ENCODE peak calls at places on chromosomes 5 and 9, in four cellular contexts. U is T-helper 2 cell, C is lung, Z is H7. P is an unnamed sample.

GRCh38 chr9:91378695-91379127 is 17.0 kb upstream of the AUH start:
- DNase-seq in Z (no peak), C (no peak), U (no peak), P (peak)

GRCh38 chr9:16367605-16368424 is 502.7 kb downstream of the BNC2 start:
- DNase-seq in C (no peak), Z (no peak), U (no peak), P (peak)

GRCh38 chr9:132801659-132802058 is 76.4 kb downstream of the AK8 start:
- DNase-seq in Z (no peak), U (no peak), C (no peak), P (no peak)

GRCh38 chr9:69857131-69857530 is 36.5 kb downstream of the CFAP95 start:
- DNase-seq in C (no peak), Z (no peak), U (no peak), P (no peak)

GRCh38 chr9:13597427-13597826 is 317.9 kb upstream of the MPDZ start:
- DNase-seq in C (no peak), U (no peak), Z (no peak), P (peak)

GRCh38 chr9:133112361-133113026 is 8.5 kb downstream of the RALGDS start:
- DNase-seq in C (peak), U (no peak), Z (no peak), P (no peak)

GRCh38 chr9:137383453-137384115 is 39.4 kb downstream of the EXD3 start:
- DNase-seq in C (no peak), U (no peak), Z (peak), P (no peak)

GRCh38 chr5:91182763-91183162 is 200.4 kb downstream of the ARRDC3 start:
- DNase-seq in C (no peak), Z (no peak), U (no peak), P (peak)

GRCh38 chr5:142617416-142617815 is 68.5 kb downstream of the FGF1 start:
- DNase-seq in Z (no peak), U (no peak), C (no peak), P (no peak)

GRCh38 chr5:113380299-113381014 is 54.3 kb downstream of the TSSK1B start:
- DNase-seq in C (no peak), Z (no peak), U (no peak), P (no peak)

GRCh38 chr9:77714077-77714549 is 66.0 kb upstream of the GNA14 start:
- DNase-seq in C (no peak), U (no peak), Z (no peak), P (no peak)

GRCh38 chr5:96601811-96602244 is 60.3 kb upstream of the CAST start:
- DNase-seq in U (no peak), Z (peak), C (peak), P (peak)

GRCh38 chr5:125235995-125236394 is 489.6 kb upstream of the ZNF608 start:
- DNase-seq in Z (no peak), C (no peak), U (no peak), P (peak)

GRCh38 chr9:21933865-21934264 is 60.3 kb downstream of the CDKN2A start:
- DNase-seq in Z (no peak), U (no peak), C (no peak), P (no peak)

GRCh38 chr5:179123491-179124328 is 63.5 kb downstream of the ZNF354C start:
- DNase-seq in C (no peak), Z (no peak), U (no peak), P (no peak)

GRCh38 chr5:150670275-150670960 is 9.4 kb downstream of the MYOZ3 start:
- DNase-seq in C (no peak), Z (peak), U (no peak), P (peak)

GRCh38 chr5:150662731-150663516 is 1.9 kb downstream of the MYOZ3 start:
- DNase-seq in U (no peak), Z (peak), C (no peak), P (peak)

GRCh38 chr9:18189876-18190670 is 283.9 kb upstream of the ADAMTSL1 start:
- DNase-seq in C (no peak), U (no peak), Z (no peak), P (no peak)

GRCh38 chr9:122366074-122366672 is 4.7 kb upstream of the PTGS1 start:
- DNase-seq in U (no peak), C (no peak), Z (no peak), P (no peak)

GRCh38 chr9:130897848-130898551 is 1.4 kb upstream of the QRFP start:
- DNase-seq in Z (peak), C (no peak), U (no peak), P (no peak)

GRCh38 chr5:95113489-95113888 is 171.4 kb downstream of the MCTP1 start:
- DNase-seq in C (no peak), U (no peak), Z (no peak), P (peak)

GRCh38 chr5:103441523-103441922 is 121.1 kb downstream of the NUDT12 start:
- DNase-seq in C (no peak), U (no peak), Z (peak), P (peak)

GRCh38 chr9:22682536-22683392 is 236.1 kb downstream of the DMRTA1 start:
- DNase-seq in U (no peak), C (no peak), Z (no peak), P (no peak)

GRCh38 chr5:170263906-170264305 is 31.1 kb downstream of the C5orf58 start:
- DNase-seq in C (no peak), U (no peak), Z (no peak), P (no peak)

GRCh38 chr9:100448266-100448665 is 21.3 kb downstream of the MSANTD3 start:
- DNase-seq in C (no peak), Z (no peak), U (no peak), P (no peak)

GRCh38 chr9:134377976-134378375 is 51.7 kb downstream of the RXRA start:
- DNase-seq in Z (no peak), U (no peak), C (peak), P (no peak)

GRCh38 chr9:18905883-18906649 is 126.9 kb downstream of the SAXO1 start:
- DNase-seq in Z (no peak), U (no peak), C (no peak), P (no peak)

GRCh38 chr5:60101561-60101960 is 208.0 kb upstream of the PDE4D start:
- DNase-seq in Z (no peak), U (no peak), C (no peak), P (peak)

GRCh38 chr9:130461218-130461630 is 16.5 kb downstream of the ASS1 start:
- DNase-seq in C (peak), Z (peak), U (peak), P (peak)

GRCh38 chr9:114397219-114397847 is 9.6 kb upstream of the AKNA start:
- DNase-seq in Z (no peak), C (no peak), U (no peak), P (no peak)

GRCh38 chr9:2174911-2175310 is 159.8 kb downstream of the SMARCA2 start:
- DNase-seq in C (no peak), U (no peak), Z (no peak), P (no peak)

GRCh38 chr5:172806897-172807672 is 27.0 kb upstream of the ERGIC1 start:
- DNase-seq in C (peak), U (peak), Z (peak), P (peak)

GRCh38 chr5:179858586-179859427 is at the start of gene MRNIP:
- DNase-seq in Z (peak), U (peak), C (peak), P (peak)

GRCh38 chr5:96297290-96297689 is 135.8 kb downstream of the PCSK1 start:
- DNase-seq in C (no peak), U (no peak), Z (no peak), P (peak)

GRCh38 chr9:131111186-131111853 is 14.1 kb upstream of the NUP214 start:
- DNase-seq in U (no peak), Z (peak), C (no peak), P (peak)

GRCh38 chr9:133188843-133189180 is 20.2 kb downstream of the OBP2B start:
- DNase-seq in U (no peak), C (no peak), Z (no peak), P (no peak)

GRCh38 chr9:133135193-133135745 is 14.2 kb upstream of the RALGDS start:
- DNase-seq in Z (no peak), C (no peak), U (peak), P (no peak)

GRCh38 chr9:129886226-129887174 is 51.2 kb downstream of the USP20 start:
- DNase-seq in C (no peak), U (peak), Z (no peak), P (no peak)